ENCODE peak calls at places on chromosomes 16 and 17, in seven cellular contexts. L is ELF-1, K is BJ, B is 8988T, A is GM12865, G is hippocampal formation, Q is ascending aorta. T is an unnamed sample.

GRCh38 chr16:13793788-13794461 is 126.0 kb upstream of the ERCC4 start:
- DNase-seq in K (no peak), B (no peak), Q (no peak), A (no peak), G (peak; percentile 16), L (no peak), T (no peak)

GRCh38 chr17:2755941-2756724 is 6.7 kb upstream of the CCDC92B start:
- DNase-seq in B (no peak), G (no peak), Q (no peak), L (peak; percentile 67), K (no peak), A (no peak), T (no peak)

GRCh38 chr17:29620271-29620670 is 2.4 kb downstream of the CORO6 start:
- DNase-seq in K (no peak), L (peak; percentile 83), A (no peak), Q (no peak), B (no peak), G (no peak), T (no peak)

GRCh38 chr16:87416826-87417471 is 24.8 kb downstream of the MAP1LC3B start:
- DNase-seq in A (peak; percentile 16), Q (no peak), L (no peak), G (no peak), B (no peak), K (no peak), T (no peak)

GRCh38 chr17:68197091-68197996 is 50.5 kb upstream of the AMZ2 start:
- DNase-seq in K (no peak), Q (no peak), A (no peak), B (peak; percentile 47), L (peak; percentile 47), G (no peak), T (no peak)

GRCh38 chr17:59001158-59001814 is 105.4 kb downstream of the TRIM37 start:
- DNase-seq in K (peak; percentile 12), L (no peak), B (no peak), G (no peak), Q (no peak), A (peak; percentile 95), T (no peak)

GRCh38 chr17:4739122-4740024 is at the start of the genes CXCL16 and ZMYND15:
- DNase-seq in B (peak; percentile 64), A (peak; percentile 50), K (no peak), L (no peak), Q (no peak), G (no peak), T (no peak)

GRCh38 chr17:18246109-18246725 is 12.3 kb downstream of the FLII start:
- DNase-seq in Q (no peak), B (no peak), L (no peak), A (no peak), K (no peak), G (no peak), T (no peak)

GRCh38 chr17:32609085-32609484 is 122.3 kb downstream of the CDK5R1 start:
- DNase-seq in A (peak; percentile 74), K (no peak), Q (no peak), L (no peak), G (no peak), B (peak; percentile 22), T (no peak)

GRCh38 chr17:10699861-10700260 is 2.5 kb downstream of the ADPRM start:
- DNase-seq in G (no peak), K (no peak), Q (no peak), B (no peak), A (peak; percentile 28), L (no peak), T (no peak)

GRCh38 chr17:76672270-76672851 is 28.8 kb upstream of the ST6GALNAC1 start:
- DNase-seq in L (no peak), G (no peak), A (peak; percentile 29), B (no peak), K (no peak), Q (no peak), T (no peak)

T was measured in cortex of kidney.